ENCODE peak calls at places on chromosomes 7 and 10, in eight cellular contexts. G is HuH-7.5; O is AG04449; A is Karpas-422; X is DMS 273 treated with DMSO at 0.1 percent for 48 hours; C is stimulated activated CD4-positive, alpha-beta T cell treated with anti-CD3 and anti-CD28 coated beads, Interleukin-2, amount 100 ng/mL, for 24 hours; K is heart right ventricle; E is CD8-positive, alpha-beta memory T cell. M is an unnamed sample.

GRCh38 chr7:79504607-79505389 is 51.3 kb upstream of the MAGI2 start:
- DNase-seq in E (no peak), X (no peak), A (no peak), K (no peak), G (no peak), O (no peak), C (no peak), M (no peak)

GRCh38 chr7:129461809-129462208 is 27.6 kb downstream of the STRIP2 start:
- DNase-seq in A (no peak), E (no peak), G (no peak), O (no peak), C (no peak), K (no peak), X (no peak), M (no peak)

GRCh38 chr10:7258948-7259523 is 151.8 kb downstream of the SFMBT2 start:
- DNase-seq in C (peak; percentile 68), K (peak; percentile 25), X (no peak), G (no peak), E (peak; percentile 83), A (peak; percentile 62), O (no peak), M (no peak)

GRCh38 chr7:36895112-36895511 is 170.8 kb upstream of the AOAH start:
- DNase-seq in G (no peak), X (no peak), C (no peak), A (no peak), E (no peak), K (no peak), O (no peak), M (no peak)

GRCh38 chr10:83680470-83680891 is 458.8 kb upstream of the GHITM start:
- DNase-seq in X (no peak), C (no peak), A (no peak), G (no peak), K (no peak), E (no peak), O (no peak), M (no peak)

GRCh38 chr7:105764506-105764905 is 111.9 kb downstream of the ATXN7L1 start:
- DNase-seq in A (no peak), X (no peak), O (no peak), E (no peak), G (no peak), K (no peak), C (no peak), M (no peak)

GRCh38 chr10:103770139-103770538 is 85.2 kb downstream of the SH3PXD2A start:
- DNase-seq in O (no peak), E (no peak), X (no peak), A (no peak), C (no peak), K (no peak), G (no peak), M (no peak)

GRCh38 chr7:104123786-104124185 is 84.0 kb downstream of the ORC5 start:
- DNase-seq in A (no peak), K (no peak), C (no peak), G (no peak), E (no peak), X (no peak), O (peak; percentile 2), M (no peak)

GRCh38 chr7:113764401-113765035 is 154.3 kb downstream of the PPP1R3A start:
- DNase-seq in O (no peak), C (no peak), G (no peak), A (no peak), E (no peak), K (no peak), X (no peak), M (no peak)

GRCh38 chr7:28718042-28718452 is 240.1 kb downstream of the TRIL start:
- DNase-seq in K (peak; percentile 16), O (no peak), X (no peak), C (no peak), G (no peak), E (no peak), A (no peak), M (no peak)

GRCh38 chr7:26854932-26855331 is 9.5 kb downstream of the SKAP2 start:
- DNase-seq in C (no peak), A (no peak), K (no peak), O (no peak), G (no peak), X (no peak), E (no peak), M (no peak)

GRCh38 chr10:62050941-62051433 is 149.5 kb downstream of the ARID5B start:
- DNase-seq in A (no peak), C (peak; percentile 81), G (no peak), O (peak; percentile 80), X (no peak), E (peak; percentile 23), K (peak; percentile 31), M (no peak)

M was measured in H1.